ENCODE peak calls at places on chromosomes 12 and 14, in ten cellular contexts. K is left cardiac atrium; N is KBM-7; Y is CD8-positive, alpha-beta T cell; Q is amniotic stem cell; H is LHCN-M2; A is GDM1; W is COLO829; T is cardiac fibroblast; S is esophagus squamous epithelium. I is an unnamed sample.

GRCh38 chr14:68172216-68172615 is 352.6 kb downstream of the RAD51B start:
- DNase-seq in K (no peak), N (no peak), Y (no peak), Q (no peak), H (no peak), A (no peak), W (no peak), T (no peak), S (no peak), I (no peak)

GRCh38 chr14:92607702-92608429 is 94.3 kb downstream of the RIN3 start:
- DNase-seq in K (no peak), N (no peak), Y (no peak), Q (peak), H (peak), A (no peak), W (no peak), T (peak), S (no peak), I (peak)

GRCh38 chr14:100548939-100549338 is 38.3 kb downstream of the BEGAIN start:
- DNase-seq in K (no peak), N (no peak), Y (no peak), Q (no peak), H (no peak), A (no peak), W (no peak), T (no peak), S (no peak), I (no peak)

GRCh38 chr12:122946690-122947271 is 19.5 kb downstream of the ABCB9 start:
- DNase-seq in K (peak), N (peak), Y (peak), Q (peak), H (peak), A (peak), W (peak), T (peak), S (peak), I (peak)

GRCh38 chr12:52070243-52070925 is 606 bp downstream of the ATG101 start:
- DNase-seq in K (no peak), N (peak), Y (no peak), Q (no peak), H (no peak), A (no peak), W (no peak), T (no peak), S (no peak), I (no peak)

GRCh38 chr12:22356231-22356630 is 21.7 kb upstream of the ST8SIA1 start:
- DNase-seq in K (no peak), N (no peak), Y (no peak), Q (no peak), H (no peak), A (no peak), W (no peak), T (no peak), S (no peak), I (no peak)

GRCh38 chr12:27186240-27186839 is 57.7 kb upstream of the STK38L start:
- DNase-seq in K (no peak), N (no peak), Y (no peak), Q (no peak), H (no peak), A (no peak), W (no peak), T (peak), S (no peak), I (no peak)

GRCh38 chr14:73824116-73824515 is 27.5 kb upstream of the PTGR2 start:
- DNase-seq in K (no peak), N (no peak), Y (no peak), Q (no peak), H (peak), A (no peak), W (no peak), T (no peak), S (no peak), I (no peak)

GRCh38 chr12:119178544-119179334 is at the start of gene HSPB8:
- DNase-seq in K (peak), N (no peak), Y (no peak), Q (no peak), H (peak), A (no peak), W (peak), T (peak), S (no peak), I (peak)

GRCh38 chr12:59115995-59116394 is 195.7 kb upstream of the LRIG3 start:
- DNase-seq in K (no peak), N (no peak), Y (no peak), Q (no peak), H (no peak), A (no peak), W (no peak), T (no peak), S (no peak), I (no peak)

GRCh38 chr12:12185424-12185823 is 81.4 kb downstream of the LRP6 start:
- DNase-seq in K (no peak), N (no peak), Y (no peak), Q (no peak), H (no peak), A (no peak), W (no peak), T (no peak), S (no peak), I (no peak)

GRCh38 chr12:61272441-61272840 is 987.8 kb upstream of the USP15 start:
- DNase-seq in K (no peak), N (no peak), Y (no peak), Q (no peak), H (no peak), A (no peak), W (no peak), T (no peak), S (no peak), I (no peak)

GRCh38 chr12:91893476-91893875 is 252.2 kb downstream of the BTG1 start:
- DNase-seq in K (no peak), N (no peak), Y (no peak), Q (no peak), H (no peak), A (no peak), W (no peak), T (no peak), S (no peak), I (no peak)

GRCh38 chr12:109680521-109681030 is 33.0 kb upstream of the FAM222A start:
- DNase-seq in K (no peak), N (no peak), Y (no peak), Q (no peak), H (no peak), A (no peak), W (no peak), T (no peak), S (no peak), I (no peak)

GRCh38 chr12:117045175-117045997 is 53.8 kb downstream of the TESC start:
- DNase-seq in K (no peak), N (peak), Y (no peak), Q (no peak), H (no peak), A (peak), W (no peak), T (no peak), S (no peak), I (no peak)

GRCh38 chr12:131724534-131724933 is 13.6 kb downstream of the SFSWAP start:
- DNase-seq in K (no peak), N (no peak), Y (no peak), Q (no peak), H (no peak), A (no peak), W (no peak), T (no peak), S (no peak), I (no peak)

GRCh38 chr14:44339862-44340261 is 167.2 kb downstream of the FSCB start:
- DNase-seq in K (no peak), N (no peak), Y (no peak), Q (no peak), H (no peak), A (no peak), W (no peak), T (no peak), S (no peak), I (no peak)

GRCh38 chr12:116931665-116932064 is 20.9 kb downstream of the FBXW8 start:
- DNase-seq in K (no peak), N (peak), Y (no peak), Q (no peak), H (no peak), A (no peak), W (no peak), T (peak), S (no peak), I (no peak)

GRCh38 chr12:114685320-114685781 is 1.4 kb upstream of the TBX3 start:
- DNase-seq in K (no peak), N (no peak), Y (no peak), Q (no peak), H (no peak), A (no peak), W (no peak), T (no peak), S (no peak), I (no peak)

GRCh38 chr12:91256471-91256870 is 73.9 kb upstream of the DCN start:
- DNase-seq in K (no peak), N (no peak), Y (no peak), Q (no peak), H (no peak), A (no peak), W (no peak), T (no peak), S (no peak), I (no peak)

GRCh38 chr12:68630050-68630449 is 19.4 kb downstream of the RAP1B start:
- DNase-seq in K (no peak), N (no peak), Y (no peak), Q (no peak), H (no peak), A (no peak), W (no peak), T (no peak), S (no peak), I (no peak)

GRCh38 chr12:72586456-72586855 is 314.3 kb downstream of the TRHDE start:
- DNase-seq in K (no peak), N (no peak), Y (no peak), Q (no peak), H (no peak), A (no peak), W (no peak), T (no peak), S (no peak), I (no peak)

GRCh38 chr12:40152783-40153383 is 47.0 kb upstream of the SLC2A13 start:
- DNase-seq in K (peak), N (peak), Y (peak), Q (no peak), H (peak), A (peak), W (peak), T (peak), S (no peak), I (no peak)

GRCh38 chr12:6608592-6609311 is 1.6 kb upstream of the CHD4 start:
- DNase-seq in K (peak), N (no peak), Y (peak), Q (no peak), H (no peak), A (no peak), W (no peak), T (peak), S (no peak), I (no peak)

GRCh38 chr12:4962539-4963486 is 53.1 kb downstream of the KCNA1 start:
- DNase-seq in K (no peak), N (peak), Y (no peak), Q (no peak), H (peak), A (no peak), W (no peak), T (peak), S (no peak), I (no peak)

GRCh38 chr14:81193924-81194633 is 26.7 kb downstream of the GTF2A1 start:
- DNase-seq in K (no peak), N (no peak), Y (no peak), Q (no peak), H (no peak), A (no peak), W (no peak), T (no peak), S (no peak), I (no peak)

GRCh38 chr12:19574606-19575005 is 135.3 kb downstream of the AEBP2 start:
- DNase-seq in K (no peak), N (peak), Y (no peak), Q (no peak), H (peak), A (no peak), W (no peak), T (no peak), S (no peak), I (no peak)

GRCh38 chr12:47349770-47350408 is 270.1 kb upstream of the AMIGO2 start:
- DNase-seq in K (no peak), N (peak), Y (no peak), Q (no peak), H (no peak), A (no peak), W (no peak), T (peak), S (no peak), I (no peak)